ENCODE peak calls at places on chromosomes 1 and 21, in four cellular contexts. B is neural progenitor cell, W is PC-9, C is transverse colon. K is an unnamed sample.

GRCh38 chr1:94621392-94621791 is 79.8 kb upstream of the F3 start:
- DNase-seq in B (no peak), C (peak), W (peak), K (no peak)

GRCh38 chr1:6603424-6603850 is 768 bp upstream of the KLHL21 start:
- DNase-seq in W (no peak), B (peak), C (peak), K (peak)

GRCh38 chr1:230753586-230754251 is 6.5 kb downstream of the CAPN9 start:
- DNase-seq in W (no peak), C (peak), B (peak), K (peak)

GRCh38 chr1:234597894-234598293 is 12.1 kb downstream of the IRF2BP2 start:
- DNase-seq in B (peak), W (no peak), C (peak), K (peak)

GRCh38 chr1:7388141-7388487 is 383.0 kb upstream of the VAMP3 start:
- DNase-seq in C (no peak), W (no peak), B (no peak), K (no peak)

GRCh38 chr21:25934771-25935224 is 200.0 kb downstream of the GABPA start:
- DNase-seq in B (no peak), C (peak), W (peak), K (no peak)

GRCh38 chr21:17513214-17514123 is 626 bp downstream of the CXADR start:
- DNase-seq in C (peak), W (no peak), B (peak), K (peak)

GRCh38 chr1:61119085-61119484 is 36.7 kb downstream of the NFIA start:
- DNase-seq in C (no peak), B (no peak), W (no peak), K (no peak)

GRCh38 chr1:112110031-112110430 is 120.6 kb upstream of the KCND3 start:
- DNase-seq in C (no peak), B (no peak), W (no peak), K (no peak)

GRCh38 chr1:41381691-41382530 is 20.7 kb downstream of the FOXO6 start:
- DNase-seq in W (no peak), C (peak), B (peak), K (peak)

GRCh38 chr1:216175714-216176113 is 247.5 kb downstream of the USH2A start:
- DNase-seq in B (no peak), W (no peak), C (no peak), K (no peak)

GRCh38 chr1:93692983-93693591 is 11.4 kb upstream of the BCAR3 start:
- DNase-seq in W (peak), C (no peak), B (no peak), K (no peak)

GRCh38 chr1:200336901-200337391 is 72.9 kb downstream of the ZNF281 start:
- DNase-seq in W (peak), C (no peak), B (no peak), K (no peak)

GRCh38 chr1:19483261-19483660 is 2.1 kb downstream of the CAPZB start:
- DNase-seq in W (no peak), B (no peak), C (no peak), K (no peak)

GRCh38 chr1:184160942-184161698 is 109.6 kb downstream of the TSEN15 start:
- DNase-seq in W (no peak), C (no peak), B (no peak), K (no peak)

GRCh38 chr1:153430166-153430553 is 13.8 kb downstream of the S100A7A start:
- DNase-seq in C (no peak), B (no peak), W (no peak), K (no peak)

GRCh38 chr1:150995896-150996295 is 10.8 kb downstream of the MINDY1 start:
- DNase-seq in B (peak), W (no peak), C (no peak), K (peak)

GRCh38 chr1:99527078-99527477 is 118.8 kb upstream of the PALMD start:
- DNase-seq in C (no peak), W (peak), B (no peak), K (no peak)

GRCh38 chr1:150555971-150556865 is 7.0 kb downstream of the ADAMTSL4 start:
- DNase-seq in W (no peak), C (peak), B (peak), K (no peak)

GRCh38 chr21:36535618-36536241 is 55.8 kb upstream of the CLDN14 start:
- DNase-seq in W (no peak), B (no peak), C (no peak), K (no peak)

GRCh38 chr1:45846931-45847330 is 43.5 kb downstream of the MAST2 start:
- DNase-seq in C (no peak), W (no peak), B (no peak), K (no peak)

GRCh38 chr1:31564606-31564989 is 11.7 kb upstream of the TINAGL1 start:
- DNase-seq in C (no peak), B (no peak), W (no peak), K (no peak)

GRCh38 chr1:232678185-232678886 is 48.4 kb upstream of the SIPA1L2 start:
- DNase-seq in W (peak), B (no peak), C (peak), K (no peak)

GRCh38 chr1:160672789-160673695 is 26.2 kb upstream of the SLAMF1 start:
- DNase-seq in C (no peak), B (no peak), W (no peak), K (no peak)

GRCh38 chr1:225926551-225927113 is 2.6 kb upstream of the PYCR2 start:
- DNase-seq in C (no peak), B (no peak), W (no peak), K (no peak)

GRCh38 chr21:45250914-45251634 is 36.6 kb downstream of the POFUT2 start:
- DNase-seq in W (no peak), C (no peak), B (no peak), K (no peak)

GRCh38 chr1:205769641-205770365 is 5.5 kb downstream of the RAB29 start:
- DNase-seq in W (no peak), C (no peak), B (no peak), K (no peak)

GRCh38 chr1:229109320-229109761 is 161.6 kb upstream of the RAB4A start:
- DNase-seq in C (no peak), B (no peak), W (no peak), K (no peak)

GRCh38 chr1:26119892-26120608 is 8.4 kb downstream of the PDIK1L start:
- DNase-seq in C (no peak), W (no peak), B (no peak), K (no peak)

GRCh38 chr21:45386728-45387371 is 18.1 kb upstream of the COL18A1 start:
- DNase-seq in C (no peak), W (no peak), B (no peak), K (no peak)

GRCh38 chr1:7690496-7691182 is 80.5 kb upstream of the VAMP3 start:
- DNase-seq in W (no peak), B (no peak), C (no peak), K (no peak)

GRCh38 chr1:203593723-203594122 is 32.9 kb upstream of the ATP2B4 start:
- DNase-seq in W (no peak), C (peak), B (no peak), K (no peak)

GRCh38 chr1:201146626-201147390 is 7.5 kb downstream of the TMEM9 start:
- DNase-seq in B (no peak), C (no peak), W (no peak), K (no peak)

GRCh38 chr1:157369808-157370521 is 182.3 kb downstream of the FCRL5 start:
- DNase-seq in W (peak), C (peak), B (peak), K (peak)

GRCh38 chr1:100622966-100623762 is 85.2 kb downstream of the GPR88 start:
- DNase-seq in B (no peak), C (no peak), W (peak), K (no peak)

GRCh38 chr1:204408074-204408507 is 3.5 kb downstream of the PPP1R15B start:
- DNase-seq in B (peak), W (no peak), C (peak), K (no peak)

GRCh38 chr1:235327559-235328270 is at the start of gene ARID4B:
- DNase-seq in W (peak), C (no peak), B (peak), K (peak)

GRCh38 chr1:18015719-18016118 is 91.9 kb upstream of the IGSF21 start:
- DNase-seq in B (no peak), W (no peak), C (no peak), K (no peak)

GRCh38 chr1:162704673-162705424 is 72.6 kb downstream of the DDR2 start:
- DNase-seq in B (no peak), W (no peak), C (no peak), K (no peak)

GRCh38 chr1:179105393-179105792 is 23.5 kb downstream of the TOR3A start:
- DNase-seq in B (peak), C (no peak), W (no peak), K (no peak)
- TF ChIP-seq CTCF in B (peak), C (peak), W (peak), K (no peak)

DNA sequence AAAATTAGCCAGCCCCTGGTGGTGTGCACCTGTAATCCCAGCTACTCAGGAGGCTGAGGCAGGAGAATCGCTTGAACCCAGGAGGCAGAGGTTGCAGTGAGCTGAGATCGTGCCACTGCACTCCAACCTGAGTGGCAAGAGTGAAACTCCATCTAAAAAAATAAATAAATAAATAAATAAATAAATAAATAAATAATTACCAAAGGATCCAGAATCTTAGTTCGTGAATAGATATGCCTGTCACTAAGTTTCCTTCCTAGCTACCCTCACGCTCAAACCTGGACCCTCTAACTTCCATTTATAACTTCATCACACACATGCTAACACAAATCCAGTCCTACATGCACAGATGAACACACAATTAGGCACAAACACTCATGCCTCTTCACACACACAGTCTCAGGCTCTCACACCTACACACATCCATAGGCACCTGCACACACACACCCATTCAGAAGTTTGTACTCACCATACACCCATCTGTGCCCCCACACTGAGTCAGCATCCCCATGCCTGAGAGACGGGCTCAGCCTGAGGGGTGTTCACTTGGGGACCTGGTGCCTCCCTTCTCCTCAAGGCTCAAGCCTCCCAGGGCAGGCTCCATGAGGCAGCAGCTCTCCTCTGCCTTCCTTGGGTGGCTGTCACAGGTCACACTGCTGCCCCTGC is 61.5 kb downstream of the LACTBL1 start:
- DNase-seq in C (no peak), W (no peak), B (no peak), K (no peak)
- TF ChIP-seq CTCF in C (no peak), W (no peak), B (no peak), K (no peak)

GRCh38 chr21:21236981-21237380 is 238.8 kb downstream of the NCAM2 start:
- DNase-seq in W (no peak), B (no peak), C (no peak), K (no peak)

GRCh38 chr21:21226472-21226871 is 228.3 kb downstream of the NCAM2 start:
- DNase-seq in B (no peak), C (no peak), W (no peak), K (no peak)

GRCh38 chr21:21230672-21231071 is 232.5 kb downstream of the NCAM2 start:
- DNase-seq in W (no peak), B (peak), C (no peak), K (no peak)

DNA sequence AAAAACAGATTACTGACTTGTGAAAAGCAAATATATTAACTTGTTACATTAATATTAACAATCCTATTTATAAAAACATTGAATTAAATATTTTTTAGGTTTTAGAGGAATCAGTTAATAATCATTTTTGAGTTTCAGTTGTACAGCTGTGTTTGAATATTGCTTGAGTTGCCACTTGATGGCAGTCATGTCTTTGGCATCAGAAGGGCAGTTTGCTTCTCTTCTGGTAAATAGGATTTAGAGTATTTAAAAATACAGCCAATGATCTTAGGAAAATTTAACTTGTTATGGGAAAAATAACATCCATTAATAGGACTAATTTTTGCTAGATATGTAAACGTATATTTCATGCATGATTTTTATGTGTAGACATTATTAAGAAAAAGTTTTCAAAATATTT is 234.1 kb downstream of the NCAM2 start:
- DNase-seq in W (no peak), B (peak), C (peak), K (peak)
- TF ChIP-seq CTCF in W (peak), B (peak), C (peak), K (peak)

GRCh38 chr1:213931804-213932203 is 56.0 kb upstream of the PROX1 start:
- DNase-seq in B (peak), C (no peak), W (no peak), K (no peak)
- TF ChIP-seq CTCF in B (peak), C (no peak), W (no peak), K (no peak)

DNA sequence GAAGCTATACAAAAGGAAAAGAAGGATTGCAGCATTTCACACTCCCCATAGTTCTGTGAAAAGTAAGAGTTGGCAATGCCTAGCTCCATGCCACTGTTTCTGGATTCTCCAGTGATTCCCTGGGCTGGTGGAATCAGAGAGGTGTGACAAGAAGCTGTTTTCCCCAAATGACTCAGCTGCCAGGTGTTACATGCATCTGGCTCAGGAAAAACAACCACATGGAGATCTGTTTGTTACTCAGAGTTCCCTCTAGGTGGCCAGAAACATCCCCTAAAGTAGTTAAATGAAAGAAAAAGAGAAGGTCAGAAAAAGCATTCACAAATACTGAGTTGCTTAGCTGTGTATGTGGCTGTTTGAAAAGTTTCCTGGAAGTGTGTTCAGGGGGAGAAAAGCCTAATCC is 115.8 kb downstream of the UCK2 start:
- DNase-seq in W (no peak), C (no peak), B (no peak), K (no peak)
- TF ChIP-seq CTCF in W (no peak), C (no peak), B (peak), K (no peak)

GRCh38 chr1:209590405-209590804 is 6.9 kb downstream of the CAMK1G start:
- DNase-seq in B (peak), W (no peak), C (no peak), K (no peak)
- TF ChIP-seq CTCF in B (peak), W (peak), C (peak), K (peak)

K was measured in nephron progenitor cell.